ENCODE peak calls at places on chromosomes 12 and 14, in ten cellular contexts. K, M, Q, Y, G, O, B, V, D and A are unnamed samples.

GRCh38 chr12:91111366-91112321 is at the start of gene LUM:
- DNase-seq in K (peak), M (no peak), Q (no peak), Y (no peak), G (no peak), O (peak), B (peak), V (peak), D (peak), A (peak)

GRCh38 chr12:10722502-10722904 is 620 bp downstream of the YBX3 start:
- DNase-seq in K (peak), M (no peak), Q (peak), Y (peak), G (peak), O (peak), B (peak), V (peak), D (peak), A (no peak)

GRCh38 chr14:51129130-51129529 is 34.2 kb upstream of the TRIM9 start:
- DNase-seq in K (no peak), M (no peak), Q (no peak), Y (no peak), G (no peak), O (no peak), B (no peak), V (no peak), D (no peak), A (no peak)

GRCh38 chr14:55948399-55948798 is 169.8 kb upstream of the PELI2 start:
- DNase-seq in K (no peak), M (no peak), Q (no peak), Y (no peak), G (no peak), O (no peak), B (peak), V (no peak), D (no peak), A (no peak)

GRCh38 chr12:82993610-82994009 is 306.9 kb downstream of the TMTC2 start:
- DNase-seq in K (no peak), M (no peak), Q (no peak), Y (no peak), G (no peak), O (no peak), B (no peak), V (no peak), D (no peak), A (no peak)

GRCh38 chr14:31297701-31298344 is 90.2 kb upstream of the HECTD1 start:
- DNase-seq in K (no peak), M (no peak), Q (peak), Y (no peak), G (no peak), O (no peak), B (no peak), V (peak), D (no peak), A (no peak)

GRCh38 chr14:75522224-75522764 is at the start of gene BATF:
- DNase-seq in K (no peak), M (no peak), Q (peak), Y (peak), G (no peak), O (no peak), B (no peak), V (peak), D (no peak), A (no peak)

GRCh38 chr12:74483057-74483456 is 54.6 kb upstream of the ATXN7L3B start:
- DNase-seq in K (no peak), M (no peak), Q (peak), Y (no peak), G (no peak), O (no peak), B (no peak), V (no peak), D (no peak), A (no peak)

GRCh38 chr12:92442782-92443181 is 260.0 kb upstream of the PLEKHG7 start:
- DNase-seq in K (peak), M (no peak), Q (no peak), Y (no peak), G (no peak), O (no peak), B (no peak), V (no peak), D (no peak), A (no peak)

GRCh38 chr12:81181701-81182100 is 103.8 kb downstream of the ACSS3 start:
- DNase-seq in K (no peak), M (no peak), Q (no peak), Y (no peak), G (no peak), O (no peak), B (no peak), V (no peak), D (no peak), A (no peak)

GRCh38 chr14:99333841-99334240 is 61.8 kb upstream of the BCL11B start:
- DNase-seq in K (no peak), M (no peak), Q (no peak), Y (no peak), G (no peak), O (no peak), B (no peak), V (no peak), D (no peak), A (no peak)

GRCh38 chr12:12466157-12466556 is 96.5 kb downstream of the DUSP16 start:
- DNase-seq in K (no peak), M (no peak), Q (no peak), Y (no peak), G (no peak), O (no peak), B (no peak), V (no peak), D (no peak), A (no peak)

GRCh38 chr12:47741340-47741703 is 16.0 kb upstream of the ENDOU start:
- DNase-seq in K (peak), M (peak), Q (peak), Y (peak), G (no peak), O (peak), B (no peak), V (no peak), D (peak), A (no peak)

GRCh38 chr14:61614693-61615092 is 80.6 kb upstream of the HIF1A start:
- DNase-seq in K (no peak), M (no peak), Q (no peak), Y (no peak), G (no peak), O (no peak), B (no peak), V (no peak), D (no peak), A (no peak)

GRCh38 chr14:22536853-22537338 is 52.1 kb downstream of the DAD1 start:
- DNase-seq in K (peak), M (peak), Q (no peak), Y (no peak), G (peak), O (peak), B (no peak), V (peak), D (peak), A (peak)

GRCh38 chr14:89027097-89027740 is 202.8 kb downstream of the TTC8 start:
- DNase-seq in K (peak), M (no peak), Q (peak), Y (peak), G (peak), O (peak), B (peak), V (no peak), D (no peak), A (no peak)

GRCh38 chr14:92586966-92587365 is 73.4 kb downstream of the RIN3 start:
- DNase-seq in K (no peak), M (no peak), Q (no peak), Y (no peak), G (no peak), O (no peak), B (no peak), V (no peak), D (no peak), A (no peak)

GRCh38 chr12:75666980-75667359 is 155.6 kb upstream of the KRR1 start:
- DNase-seq in K (peak), M (no peak), Q (no peak), Y (no peak), G (no peak), O (no peak), B (no peak), V (peak), D (no peak), A (no peak)

GRCh38 chr14:100328495-100329163 is 5.5 kb downstream of the SLC25A47 start:
- DNase-seq in K (no peak), M (no peak), Q (no peak), Y (no peak), G (no peak), O (no peak), B (no peak), V (no peak), D (no peak), A (no peak)

GRCh38 chr14:93752980-93753561 is 35.2 kb downstream of the PRIMA1 start:
- DNase-seq in K (no peak), M (no peak), Q (no peak), Y (no peak), G (no peak), O (no peak), B (no peak), V (no peak), D (peak), A (no peak)

GRCh38 chr12:96776908-96777307 is 130.1 kb upstream of the NEDD1 start:
- DNase-seq in K (no peak), M (no peak), Q (peak), Y (no peak), G (no peak), O (no peak), B (no peak), V (no peak), D (no peak), A (no peak)

GRCh38 chr14:92847220-92848148 is 53.4 kb downstream of the GOLGA5 start:
- DNase-seq in K (no peak), M (no peak), Q (no peak), Y (no peak), G (no peak), O (no peak), B (no peak), V (no peak), D (no peak), A (no peak)

GRCh38 chr12:45543887-45544286 is 185.6 kb upstream of the ARID2 start:
- DNase-seq in K (peak), M (peak), Q (peak), Y (no peak), G (peak), O (no peak), B (peak), V (peak), D (no peak), A (peak)

GRCh38 chr14:91154851-91155625 is 41.2 kb downstream of the DGLUCY start:
- DNase-seq in K (peak), M (peak), Q (no peak), Y (no peak), G (peak), O (peak), B (no peak), V (peak), D (no peak), A (no peak)

GRCh38 chr14:104542871-104543830 is 36.4 kb upstream of the C14orf180 start:
- DNase-seq in K (no peak), M (no peak), Q (no peak), Y (no peak), G (no peak), O (no peak), B (no peak), V (no peak), D (no peak), A (no peak)

GRCh38 chr12:118023461-118023860 is 7.0 kb downstream of the RFC5 start:
- DNase-seq in K (no peak), M (no peak), Q (no peak), Y (no peak), G (no peak), O (no peak), B (no peak), V (no peak), D (no peak), A (no peak)

GRCh38 chr12:68614772-68615171 is 4.1 kb downstream of the RAP1B start:
- DNase-seq in K (no peak), M (no peak), Q (no peak), Y (no peak), G (no peak), O (no peak), B (no peak), V (no peak), D (no peak), A (no peak)

GRCh38 chr14:70086685-70087379 is 101.9 kb downstream of the SLC8A3 start:
- DNase-seq in K (peak), M (no peak), Q (peak), Y (no peak), G (peak), O (no peak), B (peak), V (peak), D (no peak), A (peak)

GRCh38 chr12:129844662-129845061 is 59.2 kb downstream of the TMEM132D start:
- DNase-seq in K (no peak), M (peak), Q (no peak), Y (no peak), G (no peak), O (no peak), B (no peak), V (no peak), D (no peak), A (no peak)

GRCh38 chr12:11827096-11827841 is 177.8 kb downstream of the ETV6 start:
- DNase-seq in K (peak), M (no peak), Q (no peak), Y (no peak), G (no peak), O (no peak), B (peak), V (no peak), D (no peak), A (no peak)

GRCh38 chr14:81584495-81584894 is 50.8 kb upstream of the SEL1L start:
- DNase-seq in K (no peak), M (no peak), Q (no peak), Y (no peak), G (no peak), O (no peak), B (no peak), V (no peak), D (no peak), A (no peak)

GRCh38 chr12:85281947-85282312 is 1.9 kb downstream of the ALX1 start:
- DNase-seq in K (no peak), M (no peak), Q (no peak), Y (no peak), G (no peak), O (no peak), B (peak), V (no peak), D (no peak), A (no peak)

GRCh38 chr14:67129768-67130167 is 59.5 kb upstream of the GARIN2 start:
- DNase-seq in K (no peak), M (no peak), Q (no peak), Y (no peak), G (no peak), O (no peak), B (no peak), V (no peak), D (no peak), A (no peak)

GRCh38 chr14:105526781-105527380 is 498 bp downstream of the TMEM121 start:
- DNase-seq in K (no peak), M (no peak), Q (no peak), Y (no peak), G (no peak), O (no peak), B (peak), V (no peak), D (no peak), A (no peak)

GRCh38 chr12:124456652-124457152 is 110.7 kb downstream of the NCOR2 start:
- DNase-seq in K (no peak), M (no peak), Q (peak), Y (peak), G (no peak), O (no peak), B (no peak), V (no peak), D (no peak), A (no peak)
- H3K4me3 ChIP-seq in K (no peak), M (no peak), Q (peak), Y (peak), G (no peak), O (peak), B (no peak), V (no peak), D (no peak), A (no peak)

GRCh38 chr14:41285193-41285748 is 321.4 kb upstream of the LRFN5 start:
- DNase-seq in K (peak), M (no peak), Q (peak), Y (no peak), G (no peak), O (no peak), B (peak), V (peak), D (no peak), A (peak)

GRCh38 chr14:41280745-41281144 is 325.9 kb upstream of the LRFN5 start:
- DNase-seq in K (peak), M (no peak), Q (no peak), Y (no peak), G (no peak), O (no peak), B (peak), V (peak), D (no peak), A (no peak)
- TF ChIP-seq CTCF in K (no peak), M (peak), Q (no peak), Y (peak), G (no peak), O (no peak), B (peak), V (no peak), D (no peak), A (no peak)

GRCh38 chr14:32571551-32571950 is 242.5 kb downstream of the AKAP6 start:
- DNase-seq in K (no peak), M (no peak), Q (no peak), Y (no peak), G (no peak), O (no peak), B (peak), V (no peak), D (no peak), A (no peak)
- H3K4me3 ChIP-seq in K (no peak), M (no peak), Q (no peak), Y (no peak), G (no peak), O (no peak), B (no peak), V (no peak), D (no peak), A (no peak)

GRCh38 chr12:109449845-109450532 is 27.1 kb downstream of the KCTD10 start:
- DNase-seq in K (no peak), M (no peak), Q (no peak), Y (no peak), G (peak), O (no peak), B (no peak), V (no peak), D (no peak), A (no peak)
- TF ChIP-seq CTCF in K (no peak), M (no peak), Q (no peak), Y (no peak), G (peak), O (no peak), B (no peak), V (no peak), D (no peak), A (peak)

GRCh38 chr12:116377194-116377735 is 99.8 kb upstream of the MED13L start:
- DNase-seq in K (no peak), M (no peak), Q (no peak), Y (no peak), G (no peak), O (no peak), B (no peak), V (no peak), D (no peak), A (no peak)
- H3K4me3 ChIP-seq in K (no peak), M (no peak), Q (no peak), Y (no peak), G (no peak), O (no peak), B (no peak), V (no peak), D (no peak), A (no peak)

GRCh38 chr14:33191855-33192254 is 253.2 kb downstream of the NPAS3 start:
- DNase-seq in K (no peak), M (no peak), Q (no peak), Y (no peak), G (no peak), O (no peak), B (no peak), V (no peak), D (no peak), A (no peak)

GRCh38 chr14:33188880-33189279 is 250.2 kb downstream of the NPAS3 start:
- DNase-seq in K (no peak), M (no peak), Q (no peak), Y (no peak), G (no peak), O (no peak), B (no peak), V (no peak), D (no peak), A (no peak)

GRCh38 chr14:33184587-33184986 is 245.9 kb downstream of the NPAS3 start:
- DNase-seq in K (peak), M (no peak), Q (no peak), Y (no peak), G (no peak), O (no peak), B (peak), V (peak), D (no peak), A (peak)

GRCh38 chr14:33186656-33187055 is 248.0 kb downstream of the NPAS3 start:
- DNase-seq in K (no peak), M (no peak), Q (no peak), Y (no peak), G (no peak), O (no peak), B (no peak), V (no peak), D (no peak), A (no peak)
- TF ChIP-seq CTCF in K (no peak), M (no peak), Q (no peak), Y (no peak), G (no peak), O (no peak), B (no peak), V (no peak), D (no peak), A (no peak)

GRCh38 chr14:24309538-24310386 is at the start of gene LTB4R2:
- DNase-seq in K (no peak), M (no peak), Q (no peak), Y (peak), G (no peak), O (no peak), B (no peak), V (peak), D (no peak), A (no peak)

GRCh38 chr14:24308342-24309124 is 756 bp upstream of the CIDEB start:
- DNase-seq in K (no peak), M (no peak), Q (no peak), Y (peak), G (no peak), O (no peak), B (no peak), V (no peak), D (no peak), A (no peak)

GRCh38 chr14:24310666-24311604 is at the start of gene LTB4R:
- DNase-seq in K (peak), M (peak), Q (peak), Y (peak), G (no peak), O (peak), B (no peak), V (peak), D (no peak), A (no peak)

GRCh38 chr14:24311837-24312615 is 724 bp downstream of the LTB4R start:
- DNase-seq in K (peak), M (no peak), Q (no peak), Y (no peak), G (no peak), O (no peak), B (no peak), V (peak), D (no peak), A (no peak)

DNA sequence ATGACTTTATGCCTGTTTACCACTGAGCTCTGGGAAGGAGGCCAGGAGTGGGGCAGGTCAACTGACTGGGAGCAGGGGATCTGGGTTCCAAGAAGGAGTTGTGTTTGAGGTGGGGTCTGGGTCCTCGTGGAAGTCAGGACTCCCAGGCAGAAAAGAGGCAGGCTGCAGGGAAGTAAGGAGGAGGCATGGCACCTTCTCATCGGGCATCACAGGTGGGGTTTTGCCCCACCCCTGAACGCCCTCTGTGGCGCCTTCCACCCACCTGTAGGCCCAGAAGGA is 386 bp downstream of the LTB4R2 start:
- DNase-seq in K (no peak), M (no peak), Q (no peak), Y (no peak), G (no peak), O (no peak), B (no peak), V (no peak), D (no peak), A (no peak)
- H3K4me3 ChIP-seq in K (no peak), M (no peak), Q (peak), Y (peak), G (no peak), O (peak), B (no peak), V (peak), D (peak), A (no peak)

DNA sequence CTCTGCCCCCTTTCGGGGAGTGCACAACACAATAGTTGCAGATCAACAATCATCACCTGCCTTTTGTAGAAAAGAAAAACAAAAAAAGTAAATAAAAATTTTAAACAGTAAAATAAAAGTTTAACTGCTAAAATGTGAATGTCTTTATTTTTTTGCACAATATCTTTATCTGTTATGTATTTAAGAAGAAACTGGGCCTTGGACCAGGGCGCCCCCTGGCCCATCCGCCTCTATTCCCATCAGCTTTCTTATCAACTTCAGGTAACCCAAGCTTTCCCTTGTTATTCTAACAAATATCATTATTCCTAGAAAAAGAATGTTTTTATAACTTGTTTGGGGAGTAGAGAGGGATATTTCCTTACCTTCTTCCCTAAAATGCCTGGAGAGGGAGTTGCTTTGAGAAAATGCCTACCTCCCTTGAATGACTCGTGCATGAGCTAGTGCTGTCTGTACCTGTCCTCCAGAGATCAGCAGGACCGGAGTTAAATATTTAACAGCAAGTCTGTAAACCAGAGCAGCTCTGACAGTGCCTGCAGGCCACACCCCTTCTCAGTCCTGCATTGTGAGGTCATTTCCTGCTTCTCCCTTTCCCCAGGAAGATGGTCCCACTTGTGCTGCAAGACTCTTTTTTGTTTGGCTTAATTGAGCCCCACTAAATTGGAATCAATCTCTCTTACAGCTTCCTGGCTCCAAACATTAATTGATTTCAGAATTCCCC is 192.8 kb upstream of the RGS6 start:
- DNase-seq in K (no peak), M (peak), Q (no peak), Y (no peak), G (no peak), O (no peak), B (no peak), V (peak), D (no peak), A (no peak)
- TF ChIP-seq CTCF in K (no peak), M (no peak), Q (no peak), Y (no peak), G (no peak), O (no peak), B (no peak), V (no peak), D (no peak), A (no peak)